ENCODE peak calls at places on chromosomes 4 and X, in ten cellular contexts. G is hepatocyte, H is RWPE1, Z is heart left ventricle, W is H9, B is neural crest cell, U is GM12878, L is cardiac fibroblast, J is astrocyte of the spinal cord, T is left lung. R is an unnamed sample.
A peak's percentile ranks its signal among the peaks of the same experiment; 100 is the strongest.

GRCh38 chrX:40149286-40150175 is 51.8 kb upstream of the BCOR start:
- DNase-seq in U (no peak), G (no peak), L (no peak), J (no peak), T (no peak), B (no peak), H (no peak), Z (peak; percentile 46), W (peak; percentile 49), R (no peak)

GRCh38 chr4:182699825-182700224 is 217.4 kb downstream of the DCTD start:
- DNase-seq in T (no peak), H (no peak), L (no peak), Z (no peak), U (no peak), J (no peak), B (no peak), G (no peak), W (no peak), R (no peak)

GRCh38 chr4:169484485-169484884 is 127.9 kb downstream of the NEK1 start:
- DNase-seq in Z (no peak), J (peak; percentile 24), G (peak; percentile 30), T (no peak), U (no peak), L (peak; percentile 42), H (no peak), B (no peak), W (no peak), R (no peak)

GRCh38 chr4:8580321-8581093 is at the start of gene GPR78:
- DNase-seq in B (peak; percentile 85), G (peak; percentile 90), Z (peak; percentile 55), T (peak; percentile 83), L (peak; percentile 46), W (peak; percentile 93), H (peak; percentile 39), J (peak; percentile 39), U (no peak), R (peak; percentile 9)

GRCh38 chrX:124413244-124413643 is 66.9 kb downstream of the SH2D1A start:
- DNase-seq in G (no peak), L (no peak), T (no peak), Z (no peak), H (no peak), J (no peak), B (no peak), U (no peak), W (no peak), R (no peak)

GRCh38 chr4:156746111-156746510 is 225.5 kb downstream of the PDGFC start:
- DNase-seq in G (no peak), B (no peak), U (no peak), Z (no peak), W (no peak), T (no peak), J (no peak), L (no peak), H (no peak), R (no peak)

GRCh38 chr4:80049813-80050534 is 23.1 kb downstream of the ANTXR2 start:
- DNase-seq in T (no peak), U (no peak), B (no peak), J (no peak), W (no peak), L (no peak), H (no peak), Z (no peak), G (no peak), R (no peak)

GRCh38 chr4:37803348-37803973 is 23.0 kb upstream of the PGM2 start:
- DNase-seq in H (peak; percentile 36), Z (no peak), W (no peak), J (peak; percentile 72), G (peak; percentile 61), T (no peak), U (no peak), B (no peak), L (peak; percentile 85), R (peak; percentile 69)

GRCh38 chr4:151629097-151629783 is 131.6 kb downstream of the GATB start:
- DNase-seq in W (no peak), J (no peak), B (no peak), L (no peak), Z (no peak), U (no peak), T (no peak), G (no peak), H (no peak), R (peak; percentile 60)

GRCh38 chr4:16659694-16660093 is 238.8 kb downstream of the LDB2 start:
- DNase-seq in Z (no peak), G (no peak), H (no peak), B (no peak), J (no peak), L (no peak), U (no peak), W (no peak), T (no peak), R (no peak)

GRCh38 chrX:7690842-7691241 is 152.1 kb upstream of the VCX start:
- DNase-seq in W (peak; percentile 31), H (no peak), G (no peak), U (no peak), L (no peak), Z (no peak), T (no peak), B (no peak), J (no peak), R (no peak)

GRCh38 chr4:103400405-103400804 is 202.3 kb upstream of the CENPE start:
- DNase-seq in B (no peak), J (peak; percentile 30), U (peak; percentile 12), G (peak; percentile 61), T (no peak), W (no peak), H (peak; percentile 68), L (peak; percentile 12), Z (no peak), R (peak; percentile 95)

GRCh38 chrX:63275127-63275526 is 76.0 kb downstream of the SPIN4 start:
- DNase-seq in J (no peak), W (peak; percentile 35), B (peak; percentile 14), G (peak; percentile 13), U (peak; percentile 7), H (peak; percentile 5), T (no peak), Z (no peak), L (peak; percentile 41), R (peak; percentile 18)

GRCh38 chr4:139553751-139554670 is 2.0 kb downstream of the SETD7 start:
- DNase-seq in W (no peak), T (no peak), H (no peak), Z (no peak), G (no peak), J (no peak), B (no peak), U (no peak), L (no peak), R (no peak)

GRCh38 chr4:1006856-1007255 is 4.6 kb upstream of the FGFRL1 start:
- DNase-seq in T (no peak), H (no peak), J (no peak), W (no peak), L (no peak), Z (no peak), B (no peak), U (no peak), G (no peak), R (no peak)

GRCh38 chr4:129146639-129147038 is 50.7 kb downstream of the C4orf33 start:
- DNase-seq in W (no peak), G (no peak), B (no peak), L (no peak), H (no peak), Z (no peak), U (no peak), T (no peak), J (no peak), R (no peak)
- TF ChIP-seq CTCF in W (no peak), G (no peak), B (no peak), L (no peak), H (no peak), Z (no peak), U (no peak), T (no peak), J (no peak), R (no peak)

GRCh38 chr4:25172964-25173917 is 13.0 kb upstream of the SEPSECS start:
- DNase-seq in W (no peak), Z (peak; percentile 58), B (no peak), G (peak; percentile 62), H (peak; percentile 93), U (no peak), L (peak; percentile 99), J (peak; percentile 98), T (no peak), R (peak; percentile 99)
- TF ChIP-seq CTCF in W (no peak), Z (no peak), B (no peak), G (no peak), H (no peak), U (no peak), L (no peak), J (no peak), T (no peak), R (no peak)

GRCh38 chr4:55186700-55187099 is 61.3 kb upstream of the KDR start:
- DNase-seq in J (no peak), Z (no peak), H (no peak), G (no peak), U (no peak), B (no peak), W (no peak), T (no peak), L (no peak), R (no peak)

GRCh38 chr4:55184600-55185523 is 59.5 kb upstream of the KDR start:
- DNase-seq in J (peak; percentile 67), Z (peak; percentile 47), W (peak; percentile 68), H (no peak), G (peak; percentile 55), B (no peak), L (peak; percentile 70), U (no peak), T (no peak), R (no peak)

GRCh38 chr4:55181606-55182005 is 56.2 kb upstream of the KDR start:
- DNase-seq in W (no peak), U (no peak), H (no peak), B (no peak), T (no peak), Z (no peak), G (no peak), L (peak; percentile 29), J (peak; percentile 66), R (no peak)

GRCh38 chr4:55186123-55186522 is 60.7 kb upstream of the KDR start:
- DNase-seq in T (no peak), U (no peak), B (no peak), L (no peak), J (no peak), G (no peak), W (no peak), H (no peak), Z (no peak), R (no peak)

GRCh38 chr4:55183926-55184599 is 58.7 kb upstream of the KDR start:
- DNase-seq in Z (peak; percentile 40), U (no peak), W (peak; percentile 71), L (peak; percentile 98), J (peak; percentile 96), T (no peak), G (peak; percentile 70), H (peak; percentile 77), B (no peak), R (peak; percentile 96)
- TF ChIP-seq CTCF in Z (no peak), U (no peak), W (no peak), L (peak; percentile 13), J (no peak), T (no peak), G (no peak), H (no peak), B (no peak), R (no peak)

DNA sequence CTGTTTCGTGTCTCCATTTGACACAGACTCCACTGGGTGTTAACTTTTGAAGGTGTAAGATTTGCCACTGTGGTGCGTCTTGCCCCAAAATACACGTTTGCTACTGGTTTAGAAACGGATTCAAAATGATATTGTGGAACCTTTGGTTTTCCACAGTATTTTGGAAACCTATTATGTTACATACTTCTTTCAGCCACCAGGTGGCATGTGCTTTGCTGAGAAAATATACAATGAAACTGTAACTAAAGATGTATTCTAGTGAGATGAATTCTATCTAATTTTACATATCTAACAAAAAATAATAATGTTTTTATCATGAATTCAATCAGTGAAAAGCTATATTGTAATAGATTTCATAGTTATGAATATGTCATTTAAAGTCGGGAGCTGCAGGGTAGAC is 28.4 kb upstream of the SLITRK4 start:
- DNase-seq in J (peak; percentile 31), U (no peak), L (peak; percentile 20), W (no peak), T (no peak), G (peak; percentile 42), H (no peak), Z (no peak), B (peak; percentile 1), R (peak; percentile 1)
- TF ChIP-seq CTCF in J (peak; percentile 58), U (peak; percentile 41), L (peak; percentile 36), W (peak; percentile 73), T (peak; percentile 41), G (peak; percentile 57), H (peak; percentile 42), Z (peak; percentile 44), B (peak; percentile 74), R (peak; percentile 12)